ENCODE peak calls at places on chromosome 14, in four cellular contexts. D is nephron progenitor cell, H is GM13976, W is colonic mucosa. M is an unnamed sample.
A peak's percentile ranks its signal among the peaks of the same experiment; 100 is the strongest.

GRCh38 chr14:95490727-95491451 is 25.6 kb downstream of the SYNE3 start:
- DNase-seq in D (no peak), H (no peak), W (peak; percentile 86), M (no peak)

GRCh38 chr14:60648934-60649814 is at the start of gene SIX1:
- DNase-seq in D (peak; percentile 85), H (peak; percentile 76), W (peak; percentile 56), M (peak; percentile 87)

GRCh38 chr14:50139192-50139591 is 22.8 kb upstream of the VCPKMT start:
- DNase-seq in D (no peak), H (no peak), W (no peak), M (no peak)

GRCh38 chr14:60487211-60487610 is 1.3 kb upstream of the C14orf39 start:
- DNase-seq in D (no peak), H (no peak), W (no peak), M (no peak)

GRCh38 chr14:99179506-99179905 is 92.5 kb downstream of the BCL11B start:
- DNase-seq in D (no peak), H (no peak), W (no peak), M (no peak)

GRCh38 chr14:53932966-53933365 is 23.7 kb downstream of the BMP4 start:
- DNase-seq in D (no peak), H (no peak), W (no peak), M (no peak)

GRCh38 chr14:55604467-55604866 is 24.5 kb downstream of the KTN1 start:
- DNase-seq in D (no peak), H (no peak), W (no peak), M (no peak)

GRCh38 chr14:44339862-44340261 is 167.2 kb downstream of the FSCB start:
- DNase-seq in D (no peak), H (no peak), W (no peak), M (no peak)

GRCh38 chr14:33908540-33909223 is 42.2 kb downstream of the EGLN3 start:
- DNase-seq in D (no peak), H (no peak), W (peak; percentile 79), M (no peak)

GRCh38 chr14:65832431-65833253 is 420.1 kb downstream of the FUT8 start:
- DNase-seq in D (no peak), H (no peak), W (no peak), M (no peak)

GRCh38 chr14:37709419-37710195 is 114.2 kb downstream of the TTC6 start:
- DNase-seq in D (no peak), H (no peak), W (no peak), M (no peak)

GRCh38 chr14:34872822-34873590 is 2.2 kb downstream of the BAZ1A start:
- DNase-seq in D (no peak), H (no peak), W (peak; percentile 27), M (no peak)

GRCh38 chr14:65847065-65847847 is 434.7 kb downstream of the FUT8 start:
- DNase-seq in D (no peak), H (peak; percentile 56), W (peak; percentile 23), M (no peak)

GRCh38 chr14:100025111-100025510 is 40.1 kb upstream of the EVL start:
- DNase-seq in D (no peak), H (peak; percentile 64), W (peak; percentile 23), M (no peak)

GRCh38 chr14:75083271-75083670 is 13.8 kb downstream of the ZC2HC1C start:
- DNase-seq in D (no peak), H (no peak), W (no peak), M (no peak)

GRCh38 chr14:96243785-96244184 is 12.2 kb upstream of the BDKRB1 start:
- DNase-seq in D (no peak), H (no peak), W (no peak), M (no peak)

GRCh38 chr14:92572050-92572449 is 58.5 kb downstream of the RIN3 start:
- DNase-seq in D (no peak), H (no peak), W (no peak), M (no peak)

GRCh38 chr14:92144708-92145107 is 22.9 kb downstream of the CPSF2 start:
- DNase-seq in D (no peak), H (no peak), W (no peak), M (no peak)

GRCh38 chr14:102437997-102438922 is 71.3 kb downstream of the ANKRD9 start:
- DNase-seq in D (peak; percentile 92), H (peak; percentile 89), W (peak; percentile 92), M (peak; percentile 89)

GRCh38 chr14:33617154-33617553 is 333.7 kb downstream of the EGLN3 start:
- DNase-seq in D (no peak), H (no peak), W (no peak), M (no peak)

GRCh38 chr14:99578541-99579044 is 25.4 kb downstream of the CCDC85C start:
- DNase-seq in D (no peak), H (no peak), W (no peak), M (no peak)

GRCh38 chr14:31420013-31420318 is 384 bp downstream of the HEATR5A start:
- DNase-seq in D (peak; percentile 80), H (peak; percentile 56), W (peak; percentile 87), M (peak; percentile 78)

GRCh38 chr14:64704145-64704742 is at the start of gene PLEKHG3:
- DNase-seq in D (peak; percentile 92), H (no peak), W (peak; percentile 89), M (peak; percentile 87)

GRCh38 chr14:101473045-101473729 is 88.1 kb upstream of the DIO3 start:
- DNase-seq in D (no peak), H (no peak), W (no peak), M (peak; percentile 39)

GRCh38 chr14:102594514-102595175 is 2.2 kb downstream of the RCOR1 start:
- DNase-seq in D (peak; percentile 68), H (peak; percentile 86), W (peak; percentile 86), M (no peak)

GRCh38 chr14:24332094-24332983 is 2.5 kb downstream of the ADCY4 start:
- DNase-seq in D (peak; percentile 71), H (peak; percentile 93), W (peak; percentile 88), M (no peak)

GRCh38 chr14:63388766-63389431 is 70.2 kb upstream of the GPHB5 start:
- DNase-seq in D (peak; percentile 56), H (peak; percentile 52), W (peak; percentile 68), M (no peak)

GRCh38 chr14:53391156-53391555 is 238.0 kb upstream of the DDHD1 start:
- DNase-seq in D (no peak), H (no peak), W (no peak), M (no peak)

GRCh38 chr14:69008411-69008810 is 29.3 kb upstream of the ACTN1 start:
- DNase-seq in D (no peak), H (no peak), W (no peak), M (no peak)

GRCh38 chr14:64026600-64026999 is 173.8 kb downstream of the SYNE2 start:
- DNase-seq in D (no peak), H (no peak), W (no peak), M (no peak)

GRCh38 chr14:47917344-47917954 is 242.0 kb upstream of the MDGA2 start:
- DNase-seq in D (peak; percentile 56), H (peak; percentile 16), W (no peak), M (no peak)
- TF ChIP-seq CTCF in D (peak; percentile 76), H (peak; percentile 53), W (peak; percentile 24), M (peak; percentile 90)

DNA sequence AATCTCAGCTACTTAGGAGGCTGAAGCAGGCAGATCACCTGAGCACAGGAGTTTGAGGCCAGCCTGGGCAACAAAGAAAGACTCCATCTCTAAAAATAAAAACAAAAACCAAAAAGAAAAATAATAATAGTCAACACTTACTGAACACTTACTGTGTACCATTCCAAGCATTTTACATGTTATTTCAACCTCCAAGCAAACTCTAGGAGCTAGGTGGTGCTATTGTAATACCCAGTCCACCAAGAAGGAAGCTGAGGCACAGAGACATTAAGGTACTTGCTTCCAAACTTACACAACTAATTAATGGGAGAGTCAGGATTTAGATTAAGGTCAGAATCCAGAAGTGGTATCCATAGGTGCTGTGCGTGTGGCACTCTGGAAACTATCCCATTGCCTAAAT is 13.7 kb upstream of the OR6J1 start:
- DNase-seq in D (no peak), H (peak; percentile 48), W (no peak), M (no peak)
- TF ChIP-seq CTCF in D (no peak), H (peak; percentile 29), W (no peak), M (peak; percentile 20)

DNA sequence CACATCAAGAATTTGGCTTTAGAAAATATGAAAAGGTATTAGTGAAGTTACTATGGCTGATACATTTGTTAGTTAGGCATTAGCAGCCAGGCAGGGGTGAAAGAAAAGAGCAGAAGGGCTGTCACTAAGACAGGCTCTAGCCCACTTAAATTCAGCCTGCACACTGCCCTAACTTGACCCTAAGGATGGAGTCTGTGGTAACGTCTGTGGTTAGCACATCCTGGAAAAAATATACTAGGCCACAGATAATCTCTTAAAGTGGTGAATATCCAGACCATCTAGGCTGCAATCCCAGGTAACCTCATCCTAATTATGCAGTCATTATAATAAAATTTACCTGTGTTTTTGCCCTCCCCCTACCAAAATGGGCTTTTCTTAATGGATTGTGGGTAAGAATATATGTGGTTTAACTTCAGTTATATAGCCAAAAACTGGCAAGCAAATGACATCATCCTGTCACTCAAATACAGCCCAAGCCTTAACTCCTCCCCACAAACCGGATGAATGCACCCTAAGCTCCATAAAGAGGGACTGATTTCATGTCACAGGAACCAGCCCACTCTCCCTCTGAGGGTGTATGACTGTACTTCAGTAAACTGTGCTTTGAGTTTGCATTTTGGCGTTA is 440.9 kb downstream of the LRFN5 start:
- DNase-seq in D (no peak), H (no peak), W (no peak), M (no peak)
- TF ChIP-seq CTCF in D (no peak), H (no peak), W (no peak), M (no peak)

DNA sequence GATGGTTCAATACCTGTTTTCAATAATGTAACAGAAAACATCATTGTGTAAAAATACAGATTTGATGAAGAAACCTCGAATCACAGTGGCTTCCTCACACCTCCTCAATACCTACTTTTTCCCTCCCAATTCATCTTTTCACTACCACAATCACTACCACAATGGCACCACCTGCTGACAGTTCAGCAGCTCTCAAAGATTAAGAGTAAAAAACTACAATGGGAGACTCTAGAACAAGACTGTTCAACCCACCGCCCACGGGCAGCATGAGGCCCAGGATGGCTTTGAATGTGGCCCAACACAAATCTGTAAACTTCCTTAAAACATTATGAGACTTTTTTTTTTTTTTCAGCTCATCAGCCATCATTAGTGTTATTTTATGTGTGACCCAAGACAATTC is 15.2 kb downstream of the MED6 start:
- DNase-seq in D (no peak), H (peak; percentile 39), W (no peak), M (no peak)
- TF ChIP-seq CTCF in D (no peak), H (peak; percentile 14), W (no peak), M (no peak)